ENCODE peak calls at places on chromosomes 12 and 14, in eight cellular contexts. V, F, A, D, W, S, T and H are unnamed samples.
A peak's percentile ranks its signal among the peaks of the same experiment; 100 is the strongest.

GRCh38 chr14:89658977-89659670 is 242.1 kb upstream of the FOXN3 start:
- DNase-seq in V (no peak), F (no peak), A (no peak), D (no peak), W (no peak), S (no peak), T (no peak), H (no peak)

GRCh38 chr14:54746019-54746418 is 156.6 kb downstream of the GCH1 start:
- DNase-seq in V (no peak), F (no peak), A (no peak), D (no peak), W (no peak), S (no peak), T (no peak), H (no peak)

GRCh38 chr12:120698677-120699076 is 11.6 kb upstream of the UNC119B start:
- DNase-seq in V (no peak), F (no peak), A (no peak), D (no peak), W (peak; percentile 71), S (no peak), T (no peak), H (no peak)

GRCh38 chr14:105505101-105505500 is 14.1 kb downstream of the TEDC1 start:
- DNase-seq in V (no peak), F (no peak), A (no peak), D (no peak), W (no peak), S (peak; percentile 42), T (no peak), H (no peak)

GRCh38 chr12:15842106-15842505 is 40.1 kb upstream of the STRAP start:
- DNase-seq in V (no peak), F (no peak), A (no peak), D (no peak), W (no peak), S (no peak), T (no peak), H (no peak)

GRCh38 chr12:67469666-67470065 is 178.9 kb upstream of the DYRK2 start:
- DNase-seq in V (peak; percentile 32), F (no peak), A (no peak), D (no peak), W (no peak), S (peak; percentile 63), T (no peak), H (no peak)

GRCh38 chr14:66005899-66006434 is 480.2 kb upstream of the CCDC196 start:
- DNase-seq in V (no peak), F (no peak), A (no peak), D (no peak), W (no peak), S (no peak), T (no peak), H (no peak)

GRCh38 chr12:129927316-129927900 is 23.6 kb upstream of the TMEM132D start:
- DNase-seq in V (no peak), F (no peak), A (no peak), D (no peak), W (no peak), S (no peak), T (no peak), H (no peak)

GRCh38 chr14:24098229-24098926 is 4.3 kb downstream of the PCK2 start:
- DNase-seq in V (no peak), F (no peak), A (no peak), D (no peak), W (no peak), S (no peak), T (no peak), H (no peak)

GRCh38 chr12:83027021-83027723 is 340.5 kb downstream of the TMTC2 start:
- DNase-seq in V (no peak), F (no peak), A (no peak), D (no peak), W (no peak), S (no peak), T (no peak), H (no peak)

GRCh38 chr12:49702676-49703228 is 4.5 kb downstream of the FMNL3 start:
- DNase-seq in V (no peak), F (no peak), A (no peak), D (no peak), W (no peak), S (peak; percentile 2), T (no peak), H (no peak)

GRCh38 chr12:31590730-31591307 is at the start of gene DENND5B:
- DNase-seq in V (peak; percentile 80), F (peak; percentile 86), A (peak; percentile 73), D (peak; percentile 64), W (peak; percentile 68), S (peak; percentile 89), T (peak; percentile 62), H (peak; percentile 68)

GRCh38 chr12:132084681-132085635 is 59.2 kb downstream of the DDX51 start:
- DNase-seq in V (peak; percentile 44), F (peak; percentile 85), A (peak; percentile 63), D (peak; percentile 68), W (peak; percentile 68), S (peak; percentile 85), T (no peak), H (peak; percentile 87)
- TF ChIP-seq POLR2A in V (no peak), F (peak; percentile 24), A (no peak), D (no peak), W (no peak), S (no peak), T (no peak), H (peak; percentile 13)

DNA sequence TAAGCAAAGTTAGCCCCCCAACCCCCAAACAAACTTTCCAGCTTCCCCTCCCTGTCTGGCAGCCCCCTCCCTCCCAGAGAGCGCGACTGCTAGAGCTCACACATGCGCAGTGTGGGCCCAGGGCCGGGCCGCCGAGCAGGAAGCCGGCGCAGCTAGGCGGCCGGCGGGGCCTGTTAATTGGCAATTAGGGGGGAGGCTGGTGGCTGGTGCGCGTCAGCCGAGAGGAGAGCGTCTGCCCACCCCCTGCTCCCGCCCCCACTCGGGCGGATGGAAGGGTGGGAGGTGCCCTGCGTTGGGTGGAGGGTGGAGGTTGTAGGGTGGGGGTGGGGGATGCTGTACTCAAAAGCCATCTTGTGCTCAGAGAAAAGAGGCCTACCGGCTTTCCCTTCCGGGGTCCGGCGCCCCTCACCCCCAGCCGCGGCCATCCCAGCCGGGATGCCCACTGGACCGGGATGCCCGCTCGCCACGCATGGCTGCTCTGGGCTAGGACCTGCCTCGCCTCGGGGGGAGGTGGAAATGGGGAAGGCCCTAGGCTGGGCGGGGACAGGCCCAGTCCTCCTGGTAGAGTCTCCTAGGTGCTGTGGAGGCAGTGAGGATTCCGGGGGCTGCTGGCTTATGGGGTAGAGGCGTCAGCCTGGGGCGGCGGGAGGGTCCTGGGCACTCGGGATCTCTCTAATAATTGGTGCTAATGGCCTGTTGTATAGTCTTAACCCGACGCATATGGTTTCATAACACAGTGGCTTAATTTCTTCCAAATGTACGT is 9.2 kb downstream of the HOXC8 start:
- DNase-seq in V (peak; percentile 62), F (peak; percentile 94), A (peak; percentile 67), D (peak; percentile 92), W (peak; percentile 65), S (no peak), T (peak; percentile 79), H (peak; percentile 24)
- TF ChIP-seq POLR2A in V (peak; percentile 41), F (peak; percentile 58), A (no peak), D (peak; percentile 40), W (no peak), S (no peak), T (peak; percentile 8), H (no peak)

GRCh38 chr12:54282949-54283593 is 2.5 kb downstream of the HNRNPA1 start:
- DNase-seq in V (no peak), F (no peak), A (no peak), D (no peak), W (no peak), S (no peak), T (no peak), H (peak; percentile 52)
- TF ChIP-seq POLR2A in V (no peak), F (no peak), A (no peak), D (no peak), W (peak; percentile 28), S (no peak), T (no peak), H (no peak)

DNA sequence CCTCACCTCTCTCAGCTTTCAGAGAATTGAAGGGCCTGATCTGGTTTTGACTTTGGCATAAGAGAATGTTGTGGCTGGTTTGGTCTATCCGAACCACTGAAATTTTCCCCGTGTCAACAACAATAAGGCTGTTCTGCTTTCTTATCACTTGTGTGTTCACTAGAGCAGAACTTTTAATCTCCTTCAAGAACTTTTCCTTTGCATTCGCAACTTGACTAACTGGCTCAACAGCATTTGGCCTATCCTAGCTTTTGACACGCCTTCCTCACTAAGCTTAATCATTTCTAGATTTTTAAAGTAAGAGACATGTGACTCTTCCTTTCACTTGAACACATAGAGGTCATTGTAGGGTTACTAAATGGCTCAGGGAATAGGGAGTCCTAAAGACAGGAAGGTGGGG is 25.9 kb upstream of the EDDM3A start:
- DNase-seq in V (no peak), F (no peak), A (peak; percentile 72), D (no peak), W (no peak), S (no peak), T (no peak), H (no peak)
- TF ChIP-seq POLR2A in V (no peak), F (no peak), A (no peak), D (no peak), W (no peak), S (no peak), T (no peak), H (no peak)